ENCODE peak calls at places on chromosomes 4 and X, in eight cellular contexts. J, U, B, I, Q, D, S and E are unnamed samples.

GRCh38 chr4:161767116-161767515 is 396.7 kb downstream of the FSTL5 start:
- DNase-seq in U (peak; percentile 38), I (no peak), J (no peak), B (no peak), D (no peak), S (no peak), Q (no peak), E (no peak)

GRCh38 chrX:31500920-31501319 is 429.1 kb upstream of the FTHL17 start:
- DNase-seq in D (peak; percentile 34), U (peak; percentile 51), S (no peak), I (no peak), Q (no peak), J (no peak), B (no peak), E (no peak)

GRCh38 chr4:8538703-8539567 is 41.3 kb upstream of the GPR78 start:
- DNase-seq in D (no peak), J (no peak), S (peak; percentile 81), Q (no peak), B (no peak), U (peak; percentile 23), I (no peak), E (no peak)

GRCh38 chrX:118552501-118552900 is 56.9 kb downstream of the DOCK11 start:
- DNase-seq in D (no peak), I (no peak), J (no peak), B (peak; percentile 19), S (peak; percentile 21), Q (no peak), U (peak; percentile 68), E (no peak)

GRCh38 chr4:175536852-175537453 is 275.1 kb downstream of the GPM6A start:
- DNase-seq in I (no peak), D (peak; percentile 71), J (no peak), S (peak; percentile 72), B (no peak), Q (no peak), U (peak; percentile 74), E (no peak)

GRCh38 chr4:22417408-22417807 is 98.5 kb downstream of the ADGRA3 start:
- DNase-seq in J (no peak), U (no peak), S (no peak), Q (no peak), B (peak; percentile 51), I (no peak), D (no peak), E (no peak)

GRCh38 chr4:3440979-3441500 is 728 bp upstream of the HGFAC start:
- DNase-seq in S (no peak), J (peak; percentile 70), Q (no peak), D (no peak), U (no peak), I (peak; percentile 65), B (no peak), E (no peak)

GRCh38 chr4:141275834-141276233 is 55.1 kb downstream of the ZNF330 start:
- DNase-seq in Q (no peak), B (peak; percentile 71), J (no peak), U (peak; percentile 54), D (no peak), S (no peak), I (no peak), E (no peak)

GRCh38 chrX:13013353-13014110 is 30.9 kb downstream of the FAM9C start:
- DNase-seq in B (peak; percentile 40), S (no peak), I (no peak), U (peak; percentile 31), J (no peak), Q (no peak), D (no peak), E (no peak)

GRCh38 chr4:64598068-64598467 is 188.8 kb upstream of the TECRL start:
- DNase-seq in U (no peak), D (no peak), I (no peak), J (no peak), B (no peak), Q (no peak), S (no peak), E (no peak)

DNA sequence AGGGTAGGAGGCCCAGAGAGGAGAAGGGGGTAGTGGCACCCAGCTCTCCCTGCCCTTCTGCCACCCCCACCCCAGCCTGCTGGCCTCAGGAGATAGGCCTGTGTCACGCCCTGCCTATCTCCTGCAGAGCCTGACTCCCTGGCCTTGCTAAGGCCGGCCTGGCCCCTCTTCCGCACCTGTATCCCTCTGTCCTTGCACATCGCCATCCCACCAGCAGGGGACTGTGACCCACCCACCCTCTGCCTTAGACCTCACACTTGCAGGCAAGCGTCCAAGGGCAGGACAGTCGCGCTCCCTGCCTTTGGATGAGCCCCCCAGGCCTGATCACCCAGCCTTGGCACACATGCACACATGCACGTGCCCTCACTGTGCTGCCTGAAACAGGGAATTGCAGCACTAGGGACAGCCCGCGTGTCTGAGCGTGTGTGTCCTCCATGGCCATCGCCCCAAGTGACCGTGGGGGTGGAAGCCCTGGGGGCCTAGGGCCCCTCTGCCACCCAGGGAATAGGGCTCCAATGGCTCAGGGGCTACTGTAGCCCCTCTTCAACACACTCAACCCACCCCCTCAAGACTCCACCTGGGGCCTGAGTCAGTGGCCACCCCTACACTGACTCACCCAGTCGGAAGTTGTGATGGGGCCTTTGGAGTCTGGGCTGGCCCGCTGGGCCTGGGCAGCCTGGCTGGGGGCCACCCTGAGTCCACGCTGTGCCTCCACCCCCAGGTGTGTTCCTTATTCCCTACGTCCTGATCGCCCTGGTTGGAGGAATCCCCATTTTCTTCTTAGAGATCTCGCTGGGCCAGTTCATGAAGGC is 2.1 kb downstream of the SLC6A8 start:
- DNase-seq in S (no peak), B (no peak), J (peak; percentile 43), I (no peak), U (no peak), D (no peak), Q (peak; percentile 79), E (no peak)
- H3K27ac ChIP-seq in S (peak overlapping the region; percentile 52), B (no peak overlapping the region), J (no peak overlapping the region), I (peak overlapping the region; percentile 65), U (no peak overlapping the region), D (no peak overlapping the region), Q (no peak overlapping the region), E (peak overlapping the region; percentile 83)

GRCh38 chrX:74449322-74449936 is 28.1 kb downstream of the SLC16A2 start:
- DNase-seq in I (no peak), U (no peak), S (peak; percentile 35), Q (no peak), B (peak; percentile 79), J (no peak), D (no peak), E (no peak)
- H3K27ac ChIP-seq in I (no peak overlapping the region), U (no peak overlapping the region), S (no peak overlapping the region), Q (no peak overlapping the region), B (no peak overlapping the region), J (no peak overlapping the region), D (no peak overlapping the region), E (no peak overlapping the region)

DNA sequence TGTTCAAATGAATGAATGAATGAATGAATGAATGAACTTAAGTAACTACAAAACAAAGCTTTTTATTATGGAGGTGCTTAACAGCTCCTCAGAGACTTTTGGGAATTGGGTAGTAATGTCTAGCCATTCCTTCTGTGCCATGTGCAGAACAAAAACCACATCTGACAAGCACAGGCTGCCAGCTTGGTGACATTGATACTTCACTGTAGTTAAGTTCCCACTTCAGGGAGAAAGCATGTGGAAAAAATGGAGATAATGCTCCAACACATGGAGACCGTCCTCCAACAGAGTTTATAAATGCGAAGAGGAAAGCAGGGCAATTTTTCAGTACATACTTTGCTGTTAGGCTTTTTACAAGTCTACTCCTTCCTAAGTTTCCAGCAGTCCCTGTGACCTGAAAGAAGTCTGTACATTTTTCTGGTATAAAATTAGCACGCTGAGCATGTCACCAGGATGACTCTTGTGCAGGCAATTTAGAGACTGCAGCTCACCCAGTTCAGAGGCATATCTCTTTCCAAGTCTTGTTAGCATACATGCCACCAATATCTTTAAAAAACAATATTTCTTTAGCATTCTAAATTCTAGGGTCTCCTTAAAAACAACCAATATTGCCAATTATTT is 766.9 kb upstream of the IGFBP7 start:
- DNase-seq in D (no peak), U (no peak), B (no peak), Q (no peak), I (no peak), J (no peak), S (no peak), E (no peak)
- H3K27ac ChIP-seq in D (no peak overlapping the region), U (no peak overlapping the region), B (no peak overlapping the region), Q (no peak overlapping the region), I (no peak overlapping the region), J (no peak overlapping the region), S (no peak overlapping the region), E (no peak overlapping the region)

GRCh38 chr4:38625508-38625907 is 38.5 kb upstream of the KLF3 start:
- DNase-seq in D (no peak), B (no peak), J (no peak), S (no peak), Q (no peak), U (no peak), I (no peak), E (no peak)
- H3K27ac ChIP-seq in D (no peak overlapping the region), B (no peak overlapping the region), J (no peak overlapping the region), S (no peak overlapping the region), Q (no peak overlapping the region), U (no peak overlapping the region), I (no peak overlapping the region), E (no peak overlapping the region)

DNA sequence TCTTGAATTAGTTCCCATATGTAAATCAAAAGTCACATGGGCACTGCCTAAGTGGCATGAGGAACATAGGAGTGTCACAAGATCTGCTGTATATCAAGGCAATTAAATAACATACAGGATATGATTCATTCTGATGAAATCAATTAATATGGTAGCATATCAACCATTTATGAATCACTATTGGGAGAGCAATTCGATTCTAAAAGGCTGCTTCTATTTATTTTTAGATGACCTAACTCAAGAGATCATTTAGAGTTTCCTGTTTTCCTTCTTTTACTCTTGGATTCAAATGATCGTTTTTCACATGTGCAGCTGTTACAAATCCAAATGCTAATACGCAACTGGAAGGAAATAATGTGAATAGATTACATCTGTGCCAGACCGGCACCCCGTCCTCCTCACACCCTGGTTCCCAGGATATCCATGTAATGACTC is 81.9 kb downstream of the HCCS start:
- DNase-seq in Q (no peak), U (peak; percentile 58), I (no peak), J (no peak), S (no peak), D (no peak), B (peak; percentile 13), E (no peak)
- H3K27ac ChIP-seq in Q (no peak overlapping the region), U (no peak overlapping the region), I (no peak overlapping the region), J (no peak overlapping the region), S (no peak overlapping the region), D (no peak overlapping the region), B (peak overlapping the region; percentile 36), E (no peak overlapping the region)